ENCODE peak calls at places on chromosomes 16 and 17, in four cellular contexts. E, V, X and A are unnamed samples.

GRCh38 chr17:48597492-48597774 is 3.9 kb upstream of the HOXB5 start:
- DNase-seq in E (no peak), V (peak), X (no peak), A (no peak)

GRCh38 chr17:54944796-54945195 is 23.7 kb downstream of the COX11 start:
- DNase-seq in V (no peak), X (peak), E (no peak), A (no peak)

GRCh38 chr17:39244600-39245570 is 19.1 kb upstream of the STAC2 start:
- DNase-seq in V (peak), E (peak), X (peak), A (peak)

GRCh38 chr16:77430360-77430759 is 4.5 kb downstream of the ADAMTS18 start:
- DNase-seq in E (no peak), X (no peak), V (no peak), A (no peak)

GRCh38 chr17:42094375-42095069 is 3.8 kb downstream of the ZNF385C start:
- DNase-seq in V (no peak), E (no peak), X (no peak), A (no peak)

GRCh38 chr16:16120044-16120381 is 103.3 kb downstream of the ABCC6 start:
- DNase-seq in X (no peak), E (no peak), V (peak), A (no peak)

GRCh38 chr17:61701978-61702377 is 111.0 kb upstream of the NACA2 start:
- DNase-seq in E (no peak), X (no peak), V (no peak), A (no peak)

GRCh38 chr16:4015275-4015990 is 100.8 kb downstream of the ADCY9 start:
- DNase-seq in E (no peak), V (peak), X (no peak), A (no peak)

GRCh38 chr17:39737761-39738567 is at the start of gene GRB7:
- DNase-seq in V (peak), X (no peak), E (peak), A (peak)

GRCh38 chr17:76594676-76595075 is 9.0 kb upstream of the ST6GALNAC2 start:
- DNase-seq in V (no peak), X (no peak), E (no peak), A (no peak)

GRCh38 chr16:9929836-9930235 is 252.4 kb downstream of the GRIN2A start:
- DNase-seq in E (no peak), V (no peak), X (no peak), A (no peak)

GRCh38 chr17:46125831-46126230 is 67.4 kb downstream of the KANSL1 start:
- DNase-seq in V (no peak), X (peak), E (no peak), A (peak)

GRCh38 chr16:3646348-3646920 is 8.1 kb upstream of the DNASE1 start:
- DNase-seq in V (peak), E (peak), X (peak), A (peak)

GRCh38 chr17:20120835-20121234 is 111.7 kb downstream of the SPECC1 start:
- DNase-seq in V (peak), X (no peak), E (no peak), A (no peak)

GRCh38 chr16:4487955-4488481 is 11.8 kb downstream of the HMOX2 start:
- DNase-seq in X (peak), V (no peak), E (no peak), A (peak)

GRCh38 chr16:63720848-63721247 is 1401.0 kb downstream of the CDH11 start:
- DNase-seq in X (no peak), E (no peak), V (no peak), A (no peak)

GRCh38 chr16:56871172-56871593 is 6.2 kb downstream of the SLC12A3 start:
- DNase-seq in V (peak), E (no peak), X (peak), A (peak)

GRCh38 chr16:30069575-30070462 is 4.3 kb downstream of the ALDOA start:
- DNase-seq in X (no peak), E (no peak), V (no peak), A (no peak)

GRCh38 chr17:8119575-8120519 is 1.5 kb upstream of the ALOXE3 start:
- DNase-seq in E (peak), X (peak), V (peak), A (peak)

GRCh38 chr17:2776589-2777241 is 19.5 kb upstream of the RAP1GAP2 start:
- DNase-seq in X (no peak), E (no peak), V (no peak), A (no peak)

GRCh38 chr17:39404542-39405378 is 3.3 kb upstream of the FBXL20 start:
- DNase-seq in E (no peak), X (peak), V (no peak), A (peak)

GRCh38 chr16:25143898-25144297 is 32.4 kb downstream of the LCMT1 start:
- DNase-seq in X (no peak), V (peak), E (no peak), A (no peak)

GRCh38 chr16:82229800-82230619 is 60.0 kb upstream of the MPHOSPH6 start:
- DNase-seq in X (peak), E (peak), V (peak), A (peak)

GRCh38 chr17:37274432-37274831 is 101.4 kb upstream of the C17orf78 start:
- DNase-seq in E (no peak), V (no peak), X (no peak), A (no peak)

GRCh38 chr16:75262104-75262799 is 10.8 kb upstream of the BCAR1 start:
- DNase-seq in E (no peak), V (peak), X (no peak), A (no peak)

GRCh38 chr17:76497979-76498885 is 3.0 kb downstream of the RHBDF2 start:
- DNase-seq in V (peak), X (peak), E (peak), A (peak)

GRCh38 chr16:56245197-56245596 is 53.9 kb downstream of the GNAO1 start:
- DNase-seq in X (peak), E (no peak), V (no peak), A (peak)

GRCh38 chr17:31448467-31449077 is 57.1 kb downstream of the RAB11FIP4 start:
- DNase-seq in E (no peak), V (no peak), X (peak), A (no peak)

DNA sequence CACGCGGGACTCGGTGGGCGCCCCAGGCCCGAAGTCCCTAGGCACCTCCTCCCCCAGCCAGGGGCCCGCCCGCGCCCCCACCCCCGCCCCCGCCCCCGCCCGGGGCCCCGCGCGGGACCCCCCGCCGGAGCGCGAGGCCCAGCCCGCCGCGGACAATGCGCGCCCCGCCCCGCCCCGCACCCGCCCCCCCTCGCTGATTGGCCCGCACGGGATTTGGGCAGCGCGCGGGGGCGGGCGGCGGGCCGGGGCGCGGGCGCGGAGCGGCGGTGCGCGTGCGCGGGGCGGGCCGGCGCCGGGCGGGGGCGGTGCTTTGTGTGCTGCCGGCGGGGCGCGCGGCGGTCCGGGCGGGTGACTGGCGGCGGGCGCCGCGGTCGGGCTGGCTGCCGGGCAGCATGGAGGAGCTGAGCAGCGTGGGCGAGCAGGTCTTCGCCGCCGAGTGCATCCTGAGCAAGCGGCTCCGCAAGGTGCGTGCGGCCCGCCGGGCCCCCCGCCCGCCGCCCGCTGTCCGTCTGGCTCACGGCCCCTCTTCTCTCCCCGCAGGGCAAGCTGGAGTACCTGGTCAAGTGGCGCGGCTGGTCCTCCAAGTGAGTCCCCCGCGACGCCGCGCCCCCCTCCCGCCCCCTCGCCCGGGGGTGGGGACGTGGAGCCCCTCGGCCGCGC is at the start of gene CBX2:
- DNase-seq in V (peak), E (peak), X (peak), A (peak)
- H3K4me3 ChIP-seq in V (no peak), E (peak), X (peak), A (peak)

GRCh38 chr16:88385112-88385594 is 2.4 kb downstream of the ZNF469 start:
- DNase-seq in X (no peak), E (no peak), V (no peak), A (no peak)

GRCh38 chr16:88381820-88382451 is 823 bp upstream of the ZNF469 start:
- DNase-seq in X (no peak), V (no peak), E (peak), A (no peak)

GRCh38 chr16:88384222-88385111 is 1.7 kb downstream of the ZNF469 start:
- DNase-seq in X (no peak), E (peak), V (no peak), A (no peak)

GRCh38 chr16:88382491-88383400 is at the start of gene ZNF469:
- DNase-seq in E (peak), X (peak), V (no peak), A (no peak)

DNA sequence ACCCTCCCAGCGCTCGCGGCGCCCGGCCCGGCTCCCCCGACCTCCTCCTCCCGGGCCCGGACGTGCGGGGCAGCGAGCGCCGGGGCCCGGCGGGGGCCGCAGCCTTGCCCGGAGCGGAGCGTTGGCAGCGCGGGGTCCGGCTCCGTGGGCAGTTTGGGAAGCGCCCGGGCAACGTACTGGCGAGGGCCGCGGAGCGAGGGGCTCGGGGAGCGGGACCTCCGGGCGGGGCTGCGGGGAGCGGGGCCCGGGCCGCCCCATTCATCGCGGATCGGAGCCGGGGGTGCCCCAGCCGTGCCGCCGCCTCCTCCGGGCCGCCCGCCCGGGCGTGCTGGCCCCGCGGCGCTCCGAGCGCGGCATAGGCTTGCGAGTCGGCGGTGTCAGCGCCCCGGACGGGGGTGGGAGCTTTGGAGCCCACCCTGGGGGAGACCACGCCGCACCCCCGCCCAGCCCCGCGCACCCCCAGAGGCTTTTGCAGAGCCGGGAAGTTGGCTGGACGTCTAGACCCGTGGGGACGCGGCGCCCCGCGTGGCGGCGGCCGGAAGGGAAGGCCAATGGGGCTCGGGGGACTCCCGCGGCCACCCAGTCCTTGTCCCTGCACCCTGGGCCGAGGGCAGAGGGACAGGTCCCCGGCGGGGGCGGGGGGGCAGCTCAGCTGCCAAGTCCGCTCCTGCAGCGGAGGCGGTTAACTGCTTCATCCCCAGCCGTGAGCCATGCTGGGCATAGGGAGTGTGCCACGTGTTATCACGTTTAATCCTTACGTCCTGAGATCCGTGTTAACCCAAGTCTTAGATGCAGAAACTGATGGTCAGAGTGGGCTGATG is 852 bp downstream of the ZNF469 start:
- DNase-seq in E (peak), V (peak), X (peak), A (no peak)
- TF ChIP-seq CTCF in E (peak), V (no peak), X (peak), A (peak)

GRCh38 chr16:85733839-85734170 is 17.1 kb downstream of the C16orf74 start:
- DNase-seq in X (no peak), E (no peak), V (no peak), A (no peak)

GRCh38 chr16:85735946-85736345 is 14.9 kb downstream of the C16orf74 start:
- DNase-seq in V (no peak), X (no peak), E (no peak), A (no peak)

GRCh38 chr16:85736924-85737323 is 14.0 kb downstream of the C16orf74 start:
- DNase-seq in X (no peak), E (no peak), V (no peak), A (no peak)

GRCh38 chr16:85734311-85735017 is 16.4 kb downstream of the C16orf74 start:
- DNase-seq in E (no peak), X (no peak), V (no peak), A (no peak)

GRCh38 chr16:85735225-85735722 is 15.6 kb downstream of the C16orf74 start:
- DNase-seq in V (peak), E (no peak), X (no peak), A (no peak)
- H3K4me3 ChIP-seq in V (no peak), E (no peak), X (no peak), A (no peak)

GRCh38 chr17:35931794-35932419 is 1.3 kb upstream of the RDM1 start:
- DNase-seq in V (no peak), X (peak), E (no peak), A (no peak)
- TF ChIP-seq CTCF in V (no peak), X (no peak), E (no peak), A (no peak)

DNA sequence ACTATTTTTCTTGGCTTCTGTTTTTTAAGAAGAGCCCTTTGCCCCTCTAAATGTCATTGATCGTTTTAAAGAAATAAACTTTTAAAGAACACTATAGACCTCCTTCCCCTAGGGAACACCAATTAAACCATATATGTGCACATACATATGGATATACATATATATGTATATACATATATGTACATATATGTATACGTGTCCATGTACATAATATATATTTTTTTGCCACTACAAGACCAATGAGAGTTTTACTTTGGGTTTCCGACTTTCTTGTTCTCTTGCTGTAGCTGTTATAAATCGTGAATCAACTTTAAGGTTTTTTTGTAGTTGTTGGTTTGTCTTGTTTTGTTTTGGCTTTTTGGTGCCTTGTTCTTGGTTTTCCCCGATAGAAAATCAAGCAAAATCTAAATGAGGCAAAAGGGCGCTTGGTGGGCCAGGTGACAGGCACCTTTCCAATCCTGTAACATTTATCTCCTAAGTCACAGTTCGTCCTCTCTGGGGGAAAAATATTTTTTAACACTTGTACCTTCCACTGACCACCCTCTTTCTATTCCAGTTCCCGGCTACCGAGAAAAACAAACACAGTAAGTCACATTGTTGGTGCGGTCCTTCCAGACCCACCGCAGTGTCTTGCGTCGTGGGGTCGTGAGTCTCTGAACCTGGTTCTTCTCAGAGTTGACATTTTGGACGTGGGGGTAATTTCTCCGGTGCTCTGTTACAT is 4.5 kb downstream of the FOXF1 start:
- DNase-seq in E (no peak), X (peak), V (no peak), A (no peak)
- H3K4me3 ChIP-seq in E (peak), X (peak), V (no peak), A (no peak)

GRCh38 chr16:86064431-86065250 is 165.7 kb downstream of the IRF8 start:
- DNase-seq in X (no peak), E (no peak), V (no peak), A (no peak)
- TF ChIP-seq CTCF in X (no peak), E (no peak), V (no peak), A (no peak)

GRCh38 chr16:73101568-73101967 is 53.6 kb upstream of the ZFHX3 start:
- DNase-seq in X (no peak), E (no peak), V (no peak), A (no peak)
- H3K4me3 ChIP-seq in X (no peak), E (no peak), V (no peak), A (no peak)

DNA sequence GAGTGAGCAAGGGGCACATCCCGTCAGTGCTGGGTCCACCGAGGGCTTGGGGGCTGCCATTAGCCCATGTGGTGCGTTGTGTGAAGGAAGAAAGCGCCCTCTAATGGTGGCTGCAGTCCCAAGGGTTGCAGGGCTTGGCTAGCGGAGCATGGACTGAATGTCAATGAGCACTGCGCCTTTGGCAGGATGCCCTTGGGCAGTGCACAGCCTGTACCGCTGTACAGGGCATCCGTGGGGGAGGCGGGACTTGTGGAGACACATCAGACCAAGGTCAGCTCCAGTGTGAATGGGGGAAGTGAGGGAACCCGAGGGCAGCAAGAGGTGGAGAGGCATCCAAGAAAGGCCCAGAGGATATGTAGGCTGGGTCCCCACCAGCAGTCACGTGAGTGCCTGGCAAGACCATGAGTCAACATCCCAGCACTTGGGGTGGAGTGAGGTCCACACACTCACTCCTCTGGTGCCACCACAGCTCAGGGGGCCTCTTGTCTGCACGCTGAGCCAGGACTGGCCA is 75.5 kb upstream of the MED9 start:
- DNase-seq in X (no peak), V (no peak), E (no peak), A (no peak)
- TF ChIP-seq CTCF in X (peak), V (no peak), E (peak), A (no peak)

GRCh38 chr17:1229354-1229890 is 40.8 kb upstream of the BHLHA9 start:
- DNase-seq in E (peak), V (peak), X (no peak), A (no peak)
- H3K4me3 ChIP-seq in E (peak), V (peak), X (peak), A (peak)

DNA sequence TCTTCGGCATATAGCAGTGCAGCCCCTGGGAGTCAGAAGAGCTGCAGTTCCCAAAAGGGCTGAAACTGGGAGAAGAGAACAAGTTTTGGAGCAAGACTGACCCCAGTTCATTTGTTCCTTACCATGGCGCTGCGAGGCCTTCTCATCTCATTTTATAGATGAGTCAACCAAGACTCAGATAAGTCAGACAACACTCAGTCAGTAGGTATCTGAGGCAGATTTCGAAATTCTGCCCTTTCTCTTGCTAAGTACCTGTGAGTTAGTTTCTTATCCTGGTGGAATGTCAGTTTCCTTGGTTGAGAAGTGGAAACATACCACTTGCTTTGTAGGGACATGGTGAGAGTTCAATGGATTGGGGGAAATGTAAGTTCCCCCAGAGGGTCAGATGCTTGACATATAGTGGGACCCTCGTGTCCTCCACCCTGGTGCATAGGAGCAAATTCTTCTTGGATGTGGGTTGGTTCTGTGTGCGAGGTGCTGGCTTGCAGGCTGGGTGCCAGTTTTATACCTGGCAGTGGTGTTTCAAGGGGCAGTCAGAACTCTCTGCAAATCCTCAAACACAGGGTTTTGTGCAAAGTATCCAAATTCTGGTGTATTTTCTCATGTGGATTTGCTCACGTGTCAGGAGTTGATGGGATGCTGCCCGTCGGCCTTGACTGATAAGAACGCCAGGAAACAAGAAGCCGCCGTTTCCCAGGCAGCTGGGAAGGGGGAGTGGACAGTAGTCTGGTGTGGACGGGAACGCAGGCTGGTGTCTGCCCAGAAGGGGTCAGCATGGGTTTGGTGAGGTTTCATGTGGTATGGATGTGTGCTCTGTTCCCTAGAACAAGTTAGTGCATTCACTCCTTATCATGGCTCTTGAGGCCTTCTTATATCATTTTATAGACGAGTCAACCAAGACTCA is 61.1 kb upstream of the CIBAR2 start:
- DNase-seq in X (peak), V (no peak), E (peak), A (peak)
- TF ChIP-seq CTCF in X (peak), V (no peak), E (no peak), A (no peak)